ENCODE peak calls at places on chromosomes 5 and 9, in six cellular contexts. V is CD4-positive, alpha-beta memory T cell; H is cardiac fibroblast; A is D341Med; M is NCI-H2029 treated with DMSO at 0.1 percent for 48 hours; C is Caki2. D is an unnamed sample.

GRCh38 chr5:73122875-73123810 is 2.8 kb downstream of the TMEM171 start:
- DNase-seq in V (no peak), H (peak), A (no peak), M (no peak), C (no peak), D (no peak)

GRCh38 chr5:31113101-31113500 is 80.4 kb upstream of the CDH6 start:
- DNase-seq in V (no peak), H (peak), A (no peak), M (no peak), C (no peak), D (no peak)

GRCh38 chr5:135829681-135830383 is 4.6 kb upstream of the SLC25A48 start:
- DNase-seq in V (peak), H (peak), A (peak), M (peak), C (peak), D (no peak)

GRCh38 chr9:133734600-133735414 is 3.3 kb downstream of the SARDH start:
- DNase-seq in V (no peak), H (no peak), A (peak), M (no peak), C (no peak), D (no peak)

GRCh38 chr9:32940740-32941139 is 60.7 kb downstream of the APTX start:
- DNase-seq in V (no peak), H (no peak), A (no peak), M (no peak), C (no peak), D (no peak)

GRCh38 chr5:76816110-76816831 is 2.6 kb upstream of the F2RL1 start:
- DNase-seq in V (no peak), H (no peak), A (no peak), M (no peak), C (no peak), D (no peak)

GRCh38 chr9:546797-547223 is 294.7 kb upstream of the DMRT1 start:
- DNase-seq in V (no peak), H (no peak), A (peak), M (no peak), C (no peak), D (no peak)

GRCh38 chr5:122220498-122220897 is 91.2 kb downstream of the ZNF474 start:
- DNase-seq in V (no peak), H (no peak), A (no peak), M (no peak), C (no peak), D (no peak)

GRCh38 chr5:56168066-56168478 is 65.1 kb downstream of the ANKRD55 start:
- DNase-seq in V (no peak), H (no peak), A (no peak), M (no peak), C (peak), D (no peak)

GRCh38 chr9:96113045-96113444 is 188.9 kb downstream of the HSD17B3 start:
- DNase-seq in V (no peak), H (no peak), A (no peak), M (no peak), C (no peak), D (no peak)

GRCh38 chr9:77218612-77219011 is 41.3 kb downstream of the VPS13A start:
- DNase-seq in V (no peak), H (peak), A (no peak), M (no peak), C (no peak), D (no peak)

GRCh38 chr9:30075451-30076199 is 2308.8 kb upstream of the ACO1 start:
- DNase-seq in V (peak), H (peak), A (no peak), M (no peak), C (peak), D (no peak)

GRCh38 chr5:156482816-156483215 is 155.9 kb downstream of the SGCD start:
- DNase-seq in V (no peak), H (no peak), A (no peak), M (no peak), C (no peak), D (no peak)

GRCh38 chr5:42951169-42951846 is 88.8 kb downstream of the ANXA2R start:
- DNase-seq in V (peak), H (peak), A (no peak), M (peak), C (no peak), D (no peak)

GRCh38 chr9:125142560-125143376 is 560 bp downstream of the SCAI start:
- DNase-seq in V (no peak), H (no peak), A (peak), M (no peak), C (peak), D (no peak)

D was measured in ascending aorta.